ENCODE peak calls at places on chromosome 1, in eight cellular contexts. E is H9; M is sciatic nerve; Y is foreskin fibroblast; L is endodermal cell; A is astrocyte of the spinal cord; D is GM03348; V is Jurkat, Clone E6-1. G is an unnamed sample.

GRCh38 chr1:21936366-21937031 is 611 bp downstream of the HSPG2 start:
- DNase-seq in D (no peak), M (no peak), E (no peak), V (no peak), L (peak), Y (peak), A (no peak), G (no peak)

GRCh38 chr1:235586992-235587391 is 62.6 kb downstream of the GNG4 start:
- DNase-seq in M (no peak), L (no peak), A (no peak), V (no peak), D (no peak), Y (no peak), E (no peak), G (no peak)

GRCh38 chr1:207811920-207812720 is 60.3 kb downstream of the CD46 start:
- DNase-seq in M (no peak), D (no peak), A (no peak), Y (peak), L (peak), E (peak), V (no peak), G (no peak)

GRCh38 chr1:82492168-82492567 is 691.4 kb downstream of the ADGRL2 start:
- DNase-seq in L (no peak), Y (peak), V (no peak), M (no peak), A (no peak), E (no peak), D (no peak), G (no peak)

GRCh38 chr1:35555601-35556477 is 1.4 kb downstream of the KIAA0319L start:
- DNase-seq in M (no peak), V (no peak), E (no peak), L (no peak), A (no peak), D (peak), Y (peak), G (no peak)

GRCh38 chr1:162235261-162235780 is 141.3 kb downstream of the SPATA46 start:
- DNase-seq in V (no peak), Y (peak), L (no peak), M (peak), D (peak), A (peak), E (no peak), G (no peak)

GRCh38 chr1:32992489-32993214 is 28.0 kb upstream of the RNF19B start:
- DNase-seq in M (peak), A (peak), Y (peak), L (peak), E (peak), D (peak), V (peak), G (peak)

GRCh38 chr1:41712081-41712480 is 206.6 kb downstream of the HIVEP3 start:
- DNase-seq in A (no peak), Y (no peak), M (no peak), D (no peak), V (no peak), L (no peak), E (no peak), G (no peak)

GRCh38 chr1:7670334-7671145 is 100.6 kb upstream of the VAMP3 start:
- DNase-seq in D (no peak), E (no peak), M (peak), Y (no peak), L (no peak), V (no peak), A (no peak), G (no peak)

GRCh38 chr1:118564961-118565360 is 379.9 kb upstream of the SPAG17 start:
- DNase-seq in Y (no peak), M (no peak), E (no peak), L (no peak), A (no peak), V (no peak), D (no peak), G (no peak)

GRCh38 chr1:32898056-32898455 is 3.1 kb downstream of the TMEM54 start:
- DNase-seq in D (no peak), V (no peak), A (no peak), L (no peak), Y (no peak), E (no peak), M (no peak), G (no peak)

GRCh38 chr1:23216771-23217420 is 406 bp downstream of the HTR1D start:
- DNase-seq in E (peak), L (peak), D (peak), V (no peak), A (no peak), Y (no peak), M (no peak), G (no peak)

G was measured in DND-41.